ENCODE peak calls at places on chromosomes 4 and X, in five cellular contexts. S, Y, X, Q and B are unnamed samples. For H3K9me3, the result is how much of the 10 kb centered on the place peaks cover.

GRCh38 chr4:152944678-152945320 is 8.7 kb downstream of the FHDC1 start:
- DNase-seq in Q (no peak), Y (no peak), X (no peak), S (no peak), B (no peak)

GRCh38 chr4:186486172-186486571 is 69.2 kb downstream of the MTNR1A start:
- DNase-seq in Y (no peak), X (no peak), Q (no peak), S (no peak), B (no peak)

GRCh38 chr4:109472343-109472761 is 38.7 kb downstream of the SEC24B start:
- DNase-seq in Y (no peak), X (no peak), S (no peak), Q (no peak), B (peak)

GRCh38 chr4:31461425-31461824 is 741.3 kb downstream of the PCDH7 start:
- DNase-seq in Q (no peak), X (no peak), S (no peak), Y (no peak), B (no peak)

GRCh38 chrX:370963-371745 is 15.6 kb downstream of the PPP2R3B start:
- DNase-seq in X (no peak), S (no peak), Q (no peak), Y (no peak), B (no peak)

GRCh38 chr4:135050086-135050717 is 848.6 kb upstream of the PABPC4L start:
- DNase-seq in X (no peak), Q (no peak), S (no peak), Y (no peak), B (no peak)

GRCh38 chr4:140137654-140138053 is 16.3 kb downstream of the MAML3 start:
- DNase-seq in S (no peak), Q (no peak), Y (no peak), X (no peak), B (no peak)

GRCh38 chrX:136390921-136391320 is 90.2 kb downstream of the ADGRG4 start:
- DNase-seq in Y (no peak), X (no peak), S (no peak), Q (no peak), B (no peak)

GRCh38 chr4:138927065-138927464 is 88.5 kb upstream of the NOCT start:
- DNase-seq in S (no peak), X (no peak), Y (no peak), Q (no peak), B (no peak)

GRCh38 chr4:3307891-3308575 is 15.2 kb downstream of the RGS12 start:
- DNase-seq in X (no peak), Y (no peak), Q (no peak), S (no peak), B (no peak)

GRCh38 chr4:33649015-33649414 is 2595.3 kb downstream of the ARAP2 start:
- DNase-seq in X (no peak), Y (no peak), S (no peak), Q (no peak), B (peak)

GRCh38 chrX:69618803-69619202 is 2.9 kb downstream of the EDA start:
- DNase-seq in Q (no peak), X (peak), Y (no peak), S (no peak), B (peak)

GRCh38 chr4:153409412-153409811 is 56.7 kb upstream of the TMEM131L start:
- DNase-seq in Q (no peak), S (no peak), Y (no peak), X (no peak), B (no peak)

GRCh38 chr4:175419120-175419774 is 392.8 kb downstream of the GPM6A start:
- DNase-seq in Q (no peak), X (no peak), S (no peak), Y (no peak), B (peak)

GRCh38 chr4:153151535-153152452 is 52.4 kb upstream of the TRIM2 start:
- DNase-seq in Q (peak), S (no peak), Y (peak), X (peak), B (peak)

GRCh38 chrX:119503484-119503861 is 35.2 kb downstream of the SLC25A5 start:
- DNase-seq in S (no peak), X (peak), Y (no peak), Q (no peak), B (no peak)

GRCh38 chr4:82381661-82382284 is 8.0 kb upstream of the HNRNPD start:
- DNase-seq in X (no peak), S (no peak), Y (no peak), Q (no peak), B (no peak)
- H3K9me3 ChIP-seq in X (under half), S (under half), Y (under half), Q (under half), B (under half)

GRCh38 chr4:112355662-112356061 is 58.5 kb downstream of the ALPK1 start:
- DNase-seq in Y (no peak), Q (no peak), S (no peak), X (no peak), B (no peak)
- H3K9me3 ChIP-seq in Y (under half), Q (under half), S (under half), X (under half), B (under half)

DNA sequence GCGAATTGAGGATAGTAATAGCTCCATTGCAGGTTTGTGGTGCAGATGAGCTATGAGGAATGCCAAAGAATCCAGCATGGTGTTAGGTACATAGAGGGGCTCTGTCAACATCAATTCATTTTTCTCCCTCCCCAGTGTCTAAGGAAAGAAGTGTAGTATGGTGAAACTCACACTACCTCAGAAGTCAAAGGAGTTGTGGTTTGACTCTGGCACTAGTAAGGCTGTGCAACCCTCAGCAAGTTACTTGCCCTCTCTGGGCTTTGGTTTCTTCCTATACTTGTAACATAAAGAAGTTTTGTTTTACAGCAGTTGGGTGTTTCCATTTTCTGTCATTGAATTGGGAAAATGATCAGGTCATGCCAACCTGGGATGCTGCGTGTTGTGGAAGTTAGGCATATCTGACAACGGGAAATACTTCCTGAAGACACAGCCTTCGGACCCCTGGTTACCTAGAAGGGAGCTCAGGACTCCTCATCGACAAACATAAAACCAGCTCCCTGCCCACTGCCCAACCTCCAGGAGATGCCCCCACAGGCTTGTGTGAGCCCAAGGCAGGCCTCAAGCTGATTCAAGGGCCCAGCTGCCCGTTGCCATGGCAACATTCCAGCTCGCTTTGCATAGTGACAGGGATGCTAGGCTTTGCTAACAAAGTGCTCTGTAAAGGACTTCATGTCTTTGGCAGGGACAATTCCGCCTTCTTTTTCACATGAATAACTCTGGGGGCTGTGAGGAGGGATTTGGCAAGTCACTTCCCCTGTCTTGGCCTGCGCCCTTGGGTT is 71.3 kb downstream of the RTL5 start:
- DNase-seq in X (no peak), Y (no peak), Q (peak), S (no peak), B (peak)
- H3K9me3 ChIP-seq in X (under half), Y (under half), Q (under half), S (under half), B (under half)

GRCh38 chr4:133637161-133637560 is 488.1 kb downstream of the PCDH10 start:
- DNase-seq in Y (no peak), Q (no peak), X (no peak), S (no peak), B (peak)

GRCh38 chr4:133641191-133641590 is 492.1 kb downstream of the PCDH10 start:
- DNase-seq in X (no peak), Q (no peak), S (no peak), Y (no peak), B (peak)

DNA sequence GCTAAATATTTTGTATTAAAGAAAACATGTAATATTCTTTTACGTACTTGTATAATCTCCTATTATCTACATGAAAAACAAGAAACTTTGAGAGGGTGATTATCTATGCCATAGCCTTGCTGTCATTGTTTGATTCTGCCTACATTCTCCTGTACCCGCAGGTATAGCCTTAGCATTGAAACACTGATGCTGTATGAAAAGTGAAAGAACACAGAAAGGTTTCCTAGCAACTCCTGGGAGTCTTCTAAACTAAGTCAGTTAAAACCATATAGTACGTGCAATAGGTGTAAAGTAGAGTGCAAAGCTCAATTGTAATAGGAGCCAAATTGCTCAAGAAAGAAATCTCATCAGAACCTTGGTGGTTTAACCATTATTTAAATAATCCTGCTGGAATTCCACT is 489.6 kb downstream of the PCDH10 start:
- DNase-seq in Q (no peak), Y (no peak), X (no peak), S (no peak), B (peak)
- H3K9me3 ChIP-seq in Q (under half), Y (under half), X (under half), S (under half), B (under half)

DNA sequence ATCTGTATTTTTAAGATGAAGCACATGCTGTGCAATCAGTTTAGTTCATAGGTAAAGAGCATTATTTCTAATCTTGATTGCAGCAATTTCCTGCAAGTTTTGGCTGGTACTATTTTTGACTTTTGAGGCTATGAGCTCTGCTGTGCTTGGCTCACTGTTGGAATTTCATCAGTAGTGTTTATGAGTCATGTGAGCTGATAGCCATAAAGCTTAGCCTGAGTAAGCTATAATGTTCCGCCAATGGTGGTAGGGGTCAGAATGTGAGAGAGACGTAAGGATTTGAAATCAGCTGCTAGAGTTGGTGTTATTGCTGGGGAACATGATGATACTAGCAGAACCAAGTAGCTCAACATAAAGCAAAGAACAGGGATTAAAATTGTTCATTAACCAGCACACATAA is 590.9 kb upstream of the GNPDA2 start:
- DNase-seq in S (no peak), Q (no peak), X (no peak), Y (no peak), B (peak)
- H3K9me3 ChIP-seq in S (under half), Q (under half), X (under half), Y (under half), B (under half)

DNA sequence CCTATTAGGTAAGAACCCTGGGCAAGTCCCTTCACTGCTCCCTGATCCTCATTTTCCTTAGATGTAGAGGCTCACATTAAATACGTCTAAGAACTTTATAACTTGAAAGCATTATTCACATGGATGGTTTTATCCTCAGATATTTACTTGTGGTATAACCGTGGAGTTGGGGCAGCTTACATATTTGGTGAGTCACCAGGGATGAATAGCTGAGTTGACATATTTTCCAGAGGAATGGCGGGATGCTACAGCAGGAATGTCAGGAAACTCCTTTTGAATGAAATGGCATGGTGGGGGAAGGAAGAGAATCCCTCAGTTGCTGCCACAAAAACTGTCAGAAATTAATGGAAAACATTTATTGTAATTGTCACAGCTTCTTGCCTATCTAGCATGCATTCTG is 165.3 kb upstream of the RPS6KA3 start:
- DNase-seq in S (no peak), Y (no peak), Q (no peak), X (no peak), B (no peak)
- H3K9me3 ChIP-seq in S (under half), Y (under half), Q (under half), X (under half), B (under half)

DNA sequence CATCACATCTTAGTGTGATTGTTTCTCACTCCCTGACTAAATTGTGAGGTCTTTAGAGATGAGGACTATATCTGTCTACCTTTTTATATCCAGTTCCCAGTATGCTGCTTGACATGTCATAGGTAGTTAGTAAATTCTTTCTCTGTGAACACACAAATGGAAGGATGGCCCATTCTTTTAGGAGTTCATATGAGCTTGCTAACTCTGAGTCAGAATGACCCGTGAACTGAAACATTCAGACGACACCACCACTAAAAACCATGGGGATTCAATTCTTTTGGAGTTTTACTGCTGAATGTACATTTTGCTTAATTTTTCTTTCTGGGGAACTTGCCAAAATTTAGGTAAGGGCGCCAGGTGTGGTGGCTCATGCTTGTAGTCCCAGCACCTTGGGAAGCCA is 13.9 kb downstream of the OFD1 start:
- DNase-seq in X (no peak), S (no peak), Y (no peak), Q (no peak), B (no peak)
- H3K9me3 ChIP-seq in X (under half), S (under half), Y (under half), Q (under half), B (under half)

GRCh38 chrX:19566359-19567141 is 51.2 kb upstream of the MAP3K15 start:
- DNase-seq in Y (no peak), Q (no peak), X (no peak), S (peak), B (no peak)

GRCh38 chrX:19563746-19564145 is 48.4 kb upstream of the MAP3K15 start:
- DNase-seq in X (no peak), S (no peak), Y (no peak), Q (no peak), B (no peak)

GRCh38 chrX:19563327-19563726 is 48.0 kb upstream of the MAP3K15 start:
- DNase-seq in Y (no peak), S (no peak), Q (no peak), X (no peak), B (no peak)

GRCh38 chrX:19564606-19565005 is 49.3 kb upstream of the MAP3K15 start:
- DNase-seq in S (no peak), Y (no peak), X (no peak), Q (no peak), B (no peak)

GRCh38 chrX:19565605-19566004 is 50.3 kb upstream of the MAP3K15 start:
- DNase-seq in S (no peak), Y (no peak), Q (no peak), X (no peak), B (no peak)
- H3K9me3 ChIP-seq in S (under half), Y (under half), Q (under half), X (under half), B (under half)